ENCODE peak calls at places on chromosomes 6 and 20, in five cellular contexts. One of them, this sample, is unnamed.

GRCh38 chr6:117156701-117157100 is 108.7 kb upstream of the VGLL2 start:
- DNase-seq in body of pancreas: no peak
- DNase-seq in H1: no peak
- DNase-seq in adrenal gland: no peak
- DNase-seq in Peyer's patch: no peak
- DNase-seq in this sample: no peak

GRCh38 chr6:106563614-106564013 is 65.7 kb downstream of the RTN4IP1 start:
- DNase-seq in adrenal gland: no peak
- DNase-seq in H1: no peak
- DNase-seq in body of pancreas: no peak
- DNase-seq in Peyer's patch: no peak
- DNase-seq in this sample: no peak

GRCh38 chr6:54053893-54054391 is 57.3 kb upstream of the MLIP start:
- DNase-seq in Peyer's patch: no peak
- DNase-seq in adrenal gland: peak; percentile 46
- DNase-seq in H1: no peak
- DNase-seq in body of pancreas: no peak
- DNase-seq in this sample: no peak

GRCh38 chr6:107560657-107561056 is 70.7 kb downstream of the SOBP start:
- DNase-seq in H1: no peak
- DNase-seq in body of pancreas: no peak
- DNase-seq in adrenal gland: peak; percentile 41
- DNase-seq in Peyer's patch: no peak
- DNase-seq in this sample: no peak

GRCh38 chr6:103983860-103984259 is 875.9 kb downstream of the HACE1 start:
- DNase-seq in H1: no peak
- DNase-seq in body of pancreas: no peak
- DNase-seq in Peyer's patch: no peak
- DNase-seq in adrenal gland: no peak
- DNase-seq in this sample: no peak

GRCh38 chr6:57019434-57019833 is 27.1 kb upstream of the KIAA1586 start:
- DNase-seq in Peyer's patch: no peak
- DNase-seq in adrenal gland: no peak
- DNase-seq in H1: no peak
- DNase-seq in body of pancreas: no peak
- DNase-seq in this sample: no peak

GRCh38 chr6:25506020-25506419 is 146.0 kb upstream of the SCGN start:
- DNase-seq in Peyer's patch: no peak
- DNase-seq in adrenal gland: no peak
- DNase-seq in body of pancreas: no peak
- DNase-seq in H1: no peak
- DNase-seq in this sample: no peak

GRCh38 chr6:161058746-161059145 is 67.2 kb downstream of the MAP3K4 start:
- DNase-seq in H1: no peak
- DNase-seq in adrenal gland: no peak
- DNase-seq in Peyer's patch: no peak
- DNase-seq in body of pancreas: no peak
- DNase-seq in this sample: no peak

GRCh38 chr6:37674161-37674560 is 23.5 kb downstream of the MDGA1 start:
- DNase-seq in adrenal gland: no peak
- DNase-seq in Peyer's patch: no peak
- DNase-seq in body of pancreas: no peak
- DNase-seq in H1: no peak
- DNase-seq in this sample: no peak

GRCh38 chr6:32095338-32096086 is 13.6 kb downstream of the TNXB start:
- DNase-seq in Peyer's patch: no peak
- DNase-seq in H1: no peak
- DNase-seq in adrenal gland: no peak
- DNase-seq in body of pancreas: no peak
- DNase-seq in this sample: no peak

GRCh38 chr20:61738601-61739069 is 327.0 kb downstream of the TAF4 start:
- DNase-seq in Peyer's patch: no peak
- DNase-seq in body of pancreas: no peak
- DNase-seq in H1: no peak
- DNase-seq in adrenal gland: no peak
- DNase-seq in this sample: no peak

GRCh38 chr6:105733556-105734162 is 330.8 kb upstream of the PREP start:
- DNase-seq in H1: no peak
- DNase-seq in Peyer's patch: no peak
- DNase-seq in adrenal gland: no peak
- DNase-seq in body of pancreas: no peak
- DNase-seq in this sample: no peak

GRCh38 chr6:140253096-140253495 is 878.6 kb upstream of the CITED2 start:
- DNase-seq in adrenal gland: no peak
- DNase-seq in H1: no peak
- DNase-seq in Peyer's patch: no peak
- DNase-seq in body of pancreas: no peak
- DNase-seq in this sample: no peak

GRCh38 chr6:147222160-147222838 is 18.1 kb downstream of the STXBP5 start:
- DNase-seq in Peyer's patch: no peak
- DNase-seq in H1: no peak
- DNase-seq in body of pancreas: no peak
- DNase-seq in adrenal gland: no peak
- DNase-seq in this sample: no peak

GRCh38 chr20:7248392-7248992 is 481.0 kb downstream of the BMP2 start:
- DNase-seq in Peyer's patch: no peak
- DNase-seq in adrenal gland: no peak
- DNase-seq in body of pancreas: no peak
- DNase-seq in H1: no peak
- DNase-seq in this sample: no peak

GRCh38 chr6:27829453-27830211 is 82.6 kb downstream of the OR2B2 start:
- DNase-seq in body of pancreas: no peak
- DNase-seq in Peyer's patch: no peak
- DNase-seq in adrenal gland: no peak
- DNase-seq in H1: no peak
- DNase-seq in this sample: no peak

GRCh38 chr6:138963531-138963930 is 24.5 kb downstream of the REPS1 start:
- DNase-seq in body of pancreas: peak; percentile 18
- DNase-seq in H1: no peak
- DNase-seq in Peyer's patch: no peak
- DNase-seq in adrenal gland: peak; percentile 36
- DNase-seq in this sample: no peak

GRCh38 chr6:132445201-132445951 is 44.1 kb upstream of the MOXD1 start:
- DNase-seq in H1: no peak
- DNase-seq in Peyer's patch: no peak
- DNase-seq in body of pancreas: no peak
- DNase-seq in adrenal gland: no peak
- DNase-seq in this sample: no peak

GRCh38 chr6:43883698-43884659 is 114.0 kb downstream of the VEGFA start:
- DNase-seq in H1: no peak
- DNase-seq in Peyer's patch: no peak
- DNase-seq in body of pancreas: peak; percentile 52
- DNase-seq in adrenal gland: no peak
- DNase-seq in this sample: peak; percentile 24

GRCh38 chr6:46138281-46138680 is 8.5 kb downstream of the ENPP4 start:
- DNase-seq in body of pancreas: no peak
- DNase-seq in H1: no peak
- DNase-seq in Peyer's patch: no peak
- DNase-seq in adrenal gland: no peak
- DNase-seq in this sample: no peak

GRCh38 chr20:33660685-33661058 is 1.5 kb upstream of the C20orf144 start:
- DNase-seq in H1: no peak
- DNase-seq in Peyer's patch: no peak
- DNase-seq in adrenal gland: no peak
- DNase-seq in body of pancreas: no peak
- DNase-seq in this sample: no peak

GRCh38 chr6:126307859-126308258 is 32.1 kb upstream of the CENPW start:
- DNase-seq in body of pancreas: no peak
- DNase-seq in adrenal gland: no peak
- DNase-seq in Peyer's patch: no peak
- DNase-seq in H1: no peak
- DNase-seq in this sample: no peak

GRCh38 chr20:43138061-43138860 is 51.4 kb downstream of the PTPRT start:
- DNase-seq in body of pancreas: no peak
- DNase-seq in adrenal gland: no peak
- DNase-seq in Peyer's patch: no peak
- DNase-seq in H1: no peak
- DNase-seq in this sample: no peak

GRCh38 chr6:89509719-89510339 is 76.9 kb downstream of the ANKRD6 start:
- DNase-seq in body of pancreas: no peak
- DNase-seq in H1: no peak
- DNase-seq in Peyer's patch: no peak
- DNase-seq in adrenal gland: no peak
- DNase-seq in this sample: no peak

GRCh38 chr6:34138924-34139323 is 7.0 kb downstream of the GRM4 start:
- DNase-seq in adrenal gland: no peak
- DNase-seq in H1: no peak
- DNase-seq in body of pancreas: no peak
- DNase-seq in Peyer's patch: no peak
- DNase-seq in this sample: no peak

GRCh38 chr6:163490826-163491577 is 76.5 kb downstream of the QKI start:
- DNase-seq in Peyer's patch: peak; percentile 35
- DNase-seq in adrenal gland: peak; percentile 74
- DNase-seq in body of pancreas: peak; percentile 78
- DNase-seq in H1: no peak
- DNase-seq in this sample: peak; percentile 73

GRCh38 chr20:24572140-24572539 is 102.7 kb downstream of the SYNDIG1 start:
- DNase-seq in adrenal gland: no peak
- DNase-seq in H1: peak; percentile 33
- DNase-seq in body of pancreas: no peak
- DNase-seq in Peyer's patch: no peak
- DNase-seq in this sample: no peak

GRCh38 chr6:131379951-131380350 is 193.1 kb upstream of the ARG1 start:
- DNase-seq in H1: no peak
- DNase-seq in adrenal gland: no peak
- DNase-seq in body of pancreas: no peak
- DNase-seq in Peyer's patch: no peak
- DNase-seq in this sample: no peak

GRCh38 chr6:133964702-133965101 is 11.7 kb downstream of the TBPL1 start:
- DNase-seq in Peyer's patch: no peak
- DNase-seq in body of pancreas: no peak
- DNase-seq in adrenal gland: no peak
- DNase-seq in H1: no peak
- DNase-seq in this sample: no peak

GRCh38 chr6:133966654-133967300 is 13.8 kb downstream of the TBPL1 start:
- DNase-seq in adrenal gland: no peak
- DNase-seq in body of pancreas: no peak
- DNase-seq in H1: no peak
- DNase-seq in Peyer's patch: no peak
- DNase-seq in this sample: no peak

GRCh38 chr6:133961831-133962230 is 8.8 kb downstream of the TBPL1 start:
- DNase-seq in Peyer's patch: no peak
- DNase-seq in adrenal gland: no peak
- DNase-seq in body of pancreas: no peak
- DNase-seq in H1: no peak
- DNase-seq in this sample: no peak

GRCh38 chr6:133965817-133966360 is 12.9 kb downstream of the TBPL1 start:
- DNase-seq in H1: no peak
- DNase-seq in adrenal gland: no peak
- DNase-seq in Peyer's patch: no peak
- DNase-seq in body of pancreas: no peak
- DNase-seq in this sample: no peak

GRCh38 chr6:133964052-133964451 is 11.0 kb downstream of the TBPL1 start:
- DNase-seq in body of pancreas: no peak
- DNase-seq in H1: no peak
- DNase-seq in Peyer's patch: no peak
- DNase-seq in adrenal gland: no peak
- DNase-seq in this sample: no peak
- TF ChIP-seq POLR2A in body of pancreas: no peak
- TF ChIP-seq POLR2A in H1: no peak
- TF ChIP-seq POLR2A in Peyer's patch: no peak
- TF ChIP-seq POLR2A in adrenal gland: no peak
- TF ChIP-seq POLR2A in this sample: no peak

DNA sequence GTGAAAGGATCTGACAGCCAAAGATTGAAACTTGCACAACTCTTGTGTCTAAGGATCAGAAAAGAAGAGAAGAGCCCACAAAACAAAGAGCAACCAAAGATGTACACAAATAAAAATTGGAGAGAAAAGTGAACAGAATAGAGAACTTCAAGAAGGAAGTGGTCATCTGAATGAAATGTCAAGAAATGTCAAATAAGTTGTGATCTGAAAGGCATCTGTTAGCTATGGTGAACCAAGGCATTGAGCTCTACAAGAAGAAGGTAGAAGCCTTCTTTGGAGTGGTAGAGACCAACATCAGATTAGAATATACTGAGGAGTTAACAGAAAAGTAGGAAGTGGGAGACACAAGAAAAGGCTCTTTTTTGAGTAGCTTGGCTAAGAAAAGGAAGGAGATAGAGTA is 28.5 kb downstream of the IL17F start:
- DNase-seq in body of pancreas: no peak
- DNase-seq in Peyer's patch: no peak
- DNase-seq in adrenal gland: no peak
- DNase-seq in H1: no peak
- DNase-seq in this sample: no peak
- TF ChIP-seq POLR2A in body of pancreas: no peak
- TF ChIP-seq POLR2A in Peyer's patch: no peak
- TF ChIP-seq POLR2A in adrenal gland: no peak
- TF ChIP-seq POLR2A in H1: no peak
- TF ChIP-seq POLR2A in this sample: no peak

GRCh38 chr20:63740501-63741353 is 1.2 kb downstream of the SLC2A4RG start:
- DNase-seq in adrenal gland: peak; percentile 95
- DNase-seq in Peyer's patch: peak; percentile 51
- DNase-seq in body of pancreas: peak; percentile 96
- DNase-seq in H1: peak; percentile 86
- DNase-seq in this sample: peak; percentile 99
- TF ChIP-seq POLR2A in adrenal gland: no peak
- TF ChIP-seq POLR2A in Peyer's patch: peak; percentile 24
- TF ChIP-seq POLR2A in body of pancreas: peak; percentile 24
- TF ChIP-seq POLR2A in H1: no peak
- TF ChIP-seq POLR2A in this sample: no peak

GRCh38 chr6:135209803-135210202 is 28.7 kb downstream of the MYB start:
- DNase-seq in body of pancreas: no peak
- DNase-seq in Peyer's patch: no peak
- DNase-seq in adrenal gland: no peak
- DNase-seq in H1: no peak
- DNase-seq in this sample: no peak
- TF ChIP-seq POLR2A in body of pancreas: no peak
- TF ChIP-seq POLR2A in Peyer's patch: no peak
- TF ChIP-seq POLR2A in adrenal gland: no peak
- TF ChIP-seq POLR2A in H1: no peak
- TF ChIP-seq POLR2A in this sample: no peak